ENCODE peak calls at places on chromosome 15, in four cellular contexts. One of them, this sample, is unnamed.

GRCh38 chr15:97084650-97085049 is 754.1 kb downstream of the NR2F2 start:
- DNase-seq in GM03348: peak
- DNase-seq in activated CD8-positive, alpha-beta memory T cell treated with anti-CD3 and anti-CD28 coated beads for 48 hours: no peak
- DNase-seq in GM12864: no peak
- DNase-seq in this sample: no peak

GRCh38 chr15:84889313-84889990 is 5.0 kb downstream of the SLC28A1 start:
- DNase-seq in GM03348: no peak
- DNase-seq in activated CD8-positive, alpha-beta memory T cell treated with anti-CD3 and anti-CD28 coated beads for 48 hours: no peak
- DNase-seq in GM12864: no peak
- DNase-seq in this sample: no peak

GRCh38 chr15:99315636-99316035 is 64.4 kb downstream of the LRRC28 start:
- DNase-seq in GM03348: no peak
- DNase-seq in activated CD8-positive, alpha-beta memory T cell treated with anti-CD3 and anti-CD28 coated beads for 48 hours: no peak
- DNase-seq in GM12864: no peak
- DNase-seq in this sample: no peak

GRCh38 chr15:25170113-25170731 is 215.4 kb downstream of the SNRPN start:
- DNase-seq in GM03348: peak
- DNase-seq in activated CD8-positive, alpha-beta memory T cell treated with anti-CD3 and anti-CD28 coated beads for 48 hours: no peak
- DNase-seq in GM12864: no peak
- DNase-seq in this sample: no peak

GRCh38 chr15:29115093-29115991 is 154.3 kb downstream of the NSMCE3 start:
- DNase-seq in GM03348: peak
- DNase-seq in activated CD8-positive, alpha-beta memory T cell treated with anti-CD3 and anti-CD28 coated beads for 48 hours: no peak
- DNase-seq in GM12864: no peak
- DNase-seq in this sample: peak

GRCh38 chr15:29849218-29849617 is 26.9 kb upstream of the TJP1 start:
- DNase-seq in GM03348: no peak
- DNase-seq in activated CD8-positive, alpha-beta memory T cell treated with anti-CD3 and anti-CD28 coated beads for 48 hours: no peak
- DNase-seq in GM12864: no peak
- DNase-seq in this sample: no peak

GRCh38 chr15:39495871-39496459 is 84.9 kb upstream of the THBS1 start:
- DNase-seq in GM03348: peak
- DNase-seq in activated CD8-positive, alpha-beta memory T cell treated with anti-CD3 and anti-CD28 coated beads for 48 hours: no peak
- DNase-seq in GM12864: no peak
- DNase-seq in this sample: no peak

GRCh38 chr15:98920091-98920880 is 87.3 kb downstream of the PGPEP1L start:
- DNase-seq in GM03348: no peak
- DNase-seq in activated CD8-positive, alpha-beta memory T cell treated with anti-CD3 and anti-CD28 coated beads for 48 hours: no peak
- DNase-seq in GM12864: no peak
- DNase-seq in this sample: no peak

GRCh38 chr15:101250931-101251829 is 668 bp downstream of the CHSY1 start:
- DNase-seq in GM03348: peak
- DNase-seq in activated CD8-positive, alpha-beta memory T cell treated with anti-CD3 and anti-CD28 coated beads for 48 hours: no peak
- DNase-seq in GM12864: no peak
- DNase-seq in this sample: no peak

GRCh38 chr15:40320931-40321371 is 2.5 kb upstream of the INAFM2 start:
- DNase-seq in GM03348: peak
- DNase-seq in activated CD8-positive, alpha-beta memory T cell treated with anti-CD3 and anti-CD28 coated beads for 48 hours: no peak
- DNase-seq in GM12864: no peak
- DNase-seq in this sample: no peak

GRCh38 chr15:99164119-99164518 is 59.2 kb downstream of the SYNM start:
- DNase-seq in GM03348: no peak
- DNase-seq in activated CD8-positive, alpha-beta memory T cell treated with anti-CD3 and anti-CD28 coated beads for 48 hours: no peak
- DNase-seq in GM12864: no peak
- DNase-seq in this sample: no peak

GRCh38 chr15:63156708-63157065 is 590 bp downstream of the RPS27L start:
- DNase-seq in GM03348: peak
- DNase-seq in activated CD8-positive, alpha-beta memory T cell treated with anti-CD3 and anti-CD28 coated beads for 48 hours: no peak
- DNase-seq in GM12864: no peak
- DNase-seq in this sample: no peak

GRCh38 chr15:55434989-55435825 is 26.9 kb downstream of the PIERCE2 start:
- DNase-seq in GM03348: peak
- DNase-seq in activated CD8-positive, alpha-beta memory T cell treated with anti-CD3 and anti-CD28 coated beads for 48 hours: no peak
- DNase-seq in GM12864: peak
- DNase-seq in this sample: peak